ENCODE peak calls at places on chromosomes 11 and 22, in nine cellular contexts. Z is foreskin fibroblast; Q is CD8-positive, alpha-beta T cell; U is activated B cell treated with CpG ODN at 0.5 μM for 24 hours; L is cardiac fibroblast; B is A549; O is gastrocnemius medialis; V is neural progenitor cell; A is upper lobe of left lung. T is an unnamed sample.
A peak's percentile ranks its signal among the peaks of the same experiment; 100 is the strongest.

GRCh38 chr11:64444838-64445441 is 86.0 kb downstream of the RPS6KA4 start:
- DNase-seq in Z (peak; percentile 35), Q (no peak), U (no peak), L (peak; percentile 29), B (peak; percentile 61), O (no peak), V (no peak), A (no peak), T (no peak)

GRCh38 chr11:14537134-14537599 is 17.0 kb upstream of the PSMA1 start:
- DNase-seq in Z (peak; percentile 58), Q (peak; percentile 53), U (no peak), L (peak; percentile 57), B (peak; percentile 44), O (no peak), V (peak; percentile 50), A (no peak), T (no peak)

GRCh38 chr11:64996710-64997380 is at the start of gene BATF2:
- DNase-seq in Z (peak; percentile 91), Q (no peak), U (peak; percentile 33), L (peak; percentile 66), B (peak; percentile 76), O (peak; percentile 55), V (peak; percentile 86), A (no peak), T (no peak)

GRCh38 chr11:66950113-66950535 is 8.1 kb downstream of the PC start:
- DNase-seq in Z (peak; percentile 82), Q (no peak), U (no peak), L (peak; percentile 90), B (peak; percentile 97), O (peak; percentile 91), V (no peak), A (no peak), T (no peak)

GRCh38 chr11:73914284-73914683 is 36.5 kb upstream of the DNAJB13 start:
- DNase-seq in Z (no peak), Q (no peak), U (no peak), L (no peak), B (no peak), O (no peak), V (no peak), A (no peak), T (no peak)

GRCh38 chr11:3808846-3809623 is 675 bp downstream of the PGAP2 start:
- DNase-seq in Z (peak; percentile 79), Q (peak; percentile 47), U (no peak), L (peak; percentile 55), B (peak; percentile 81), O (peak; percentile 29), V (peak; percentile 27), A (no peak), T (no peak)

GRCh38 chr22:49322231-49322630 is 505.4 kb downstream of the BRD1 start:
- DNase-seq in Z (no peak), Q (peak; percentile 2), U (no peak), L (no peak), B (no peak), O (no peak), V (no peak), A (peak; percentile 37), T (no peak)

GRCh38 chr11:47378011-47378835 is at the start of gene SPI1:
- DNase-seq in Z (no peak), Q (no peak), U (peak; percentile 67), L (no peak), B (no peak), O (no peak), V (no peak), A (peak; percentile 79), T (peak; percentile 82)

GRCh38 chr22:31286360-31287255 is 5.7 kb downstream of the PIK3IP1 start:
- DNase-seq in Z (no peak), Q (peak; percentile 65), U (no peak), L (peak; percentile 25), B (no peak), O (peak; percentile 26), V (no peak), A (no peak), T (no peak)

GRCh38 chr11:92728628-92729027 is 240.8 kb upstream of the MTNR1B start:
- DNase-seq in Z (no peak), Q (no peak), U (no peak), L (no peak), B (no peak), O (no peak), V (no peak), A (no peak), T (no peak)

GRCh38 chr22:27074016-27074415 is 416.6 kb downstream of the MIAT start:
- DNase-seq in Z (no peak), Q (no peak), U (no peak), L (peak; percentile 9), B (no peak), O (no peak), V (no peak), A (no peak), T (no peak)

GRCh38 chr22:27783436-27784098 is 18.0 kb downstream of the MN1 start:
- DNase-seq in Z (no peak), Q (no peak), U (no peak), L (no peak), B (no peak), O (no peak), V (no peak), A (no peak), T (no peak)

GRCh38 chr11:86355256-86355655 is 19.4 kb upstream of the CCDC81 start:
- DNase-seq in Z (no peak), Q (no peak), U (no peak), L (no peak), B (no peak), O (no peak), V (no peak), A (no peak), T (no peak)

GRCh38 chr11:40306938-40307548 is 1152.4 kb downstream of the LRRC4C start:
- DNase-seq in Z (peak; percentile 79), Q (no peak), U (no peak), L (peak; percentile 61), B (peak; percentile 49), O (no peak), V (peak; percentile 65), A (no peak), T (no peak)

GRCh38 chr11:126048198-126048597 is 14.5 kb downstream of the CDON start:
- DNase-seq in Z (no peak), Q (no peak), U (no peak), L (no peak), B (no peak), O (no peak), V (no peak), A (no peak), T (no peak)

DNA sequence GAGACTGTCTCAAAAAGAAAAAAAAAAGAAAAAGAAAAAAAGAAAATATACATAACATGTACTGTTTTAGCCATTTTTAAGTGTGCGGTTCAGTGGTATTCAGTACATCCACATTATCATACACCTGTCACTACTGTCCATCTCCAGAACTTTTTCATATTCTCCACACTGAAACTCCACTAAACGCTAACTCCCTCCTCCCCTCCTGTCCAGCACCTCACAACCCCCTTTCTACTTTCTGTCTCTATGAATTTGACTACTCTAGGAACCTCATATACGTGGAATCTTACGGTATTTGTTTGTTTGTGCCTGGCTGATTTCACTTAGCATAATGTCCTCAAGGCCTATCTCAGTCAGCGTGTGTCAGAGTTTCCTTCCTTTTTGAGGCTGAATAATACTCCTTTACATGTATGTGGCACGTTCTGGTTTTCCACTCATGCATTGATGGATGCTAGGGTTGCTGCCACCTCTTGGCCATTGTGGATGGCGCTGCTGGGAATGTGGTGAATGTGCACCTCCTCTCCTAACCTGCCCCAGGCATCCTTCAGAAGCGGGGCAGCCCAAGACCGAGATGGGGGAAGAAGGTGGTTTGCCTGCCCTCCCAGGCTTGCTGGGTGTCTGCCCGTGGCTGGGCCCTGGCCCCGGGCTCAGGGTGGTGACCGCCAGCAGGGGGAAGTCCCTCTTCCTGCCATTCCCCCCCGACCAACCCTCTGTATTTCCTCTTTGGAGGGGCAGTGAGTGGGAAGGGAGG is 60.5 kb downstream of the BCR start:
- DNase-seq in Z (peak; percentile 35), Q (peak; percentile 18), U (no peak), L (peak; percentile 46), B (peak; percentile 14), O (no peak), V (peak; percentile 50), A (peak; percentile 67), T (no peak)
- TF ChIP-seq CTCF in Z (peak; percentile 31), Q (no peak), U (no peak), L (peak; percentile 49), B (no peak), O (no peak), V (peak; percentile 47), A (peak; percentile 21), T (peak; percentile 26)

GRCh38 chr22:23376256-23376655 is 195.9 kb downstream of the BCR start:
- DNase-seq in Z (peak; percentile 14), Q (no peak), U (no peak), L (peak; percentile 25), B (peak; percentile 41), O (no peak), V (no peak), A (no peak), T (no peak)
- TF ChIP-seq CTCF in Z (no peak), Q (peak; percentile 18), U (no peak), L (peak; percentile 23), B (peak; percentile 8), O (no peak), V (peak; percentile 38), A (no peak), T (peak; percentile 80)

DNA sequence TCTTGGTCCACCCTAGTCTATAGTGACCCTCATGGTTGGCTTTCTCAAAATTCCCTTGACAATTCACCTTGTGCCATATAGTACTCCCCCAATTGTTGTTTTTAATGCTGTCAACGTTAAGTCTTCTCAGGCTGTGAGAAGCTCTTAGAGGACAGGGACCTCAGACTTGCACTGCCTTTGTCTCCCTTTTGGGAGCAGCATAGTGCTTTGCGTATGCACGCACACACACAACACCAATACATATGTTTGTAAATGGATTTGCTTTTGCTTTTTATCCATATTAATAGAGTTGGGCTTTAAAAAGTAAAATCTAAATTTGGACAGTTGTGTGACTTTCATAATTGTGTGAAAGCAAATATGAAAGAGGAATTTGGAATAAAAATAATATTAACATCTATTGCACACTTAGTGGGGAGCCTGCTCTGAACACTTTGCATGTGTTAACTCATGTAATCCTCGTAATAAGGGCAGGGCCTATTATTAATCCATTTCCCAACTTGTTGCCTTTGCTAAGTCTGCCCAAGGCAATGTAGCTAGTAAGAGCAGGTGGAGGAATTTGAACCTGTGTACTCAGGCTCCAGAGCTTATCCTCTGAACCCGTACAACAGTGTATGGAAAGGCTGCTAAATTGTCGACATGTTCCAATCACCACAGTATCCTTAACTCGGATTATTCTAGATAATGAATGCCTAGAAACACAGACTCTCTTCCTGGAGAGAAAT is 257.7 kb upstream of the NARS2 start:
- DNase-seq in Z (no peak), Q (no peak), U (no peak), L (no peak), B (peak; percentile 7), O (no peak), V (no peak), A (no peak), T (no peak)
- TF ChIP-seq CTCF in Z (no peak), Q (no peak), U (no peak), L (no peak), B (peak; percentile 8), O (no peak), V (peak; percentile 31), A (no peak), T (no peak)

GRCh38 chr11:26996056-26996455 is 2.1 kb downstream of the FIBIN start:
- DNase-seq in Z (peak; percentile 36), Q (no peak), U (no peak), L (peak; percentile 34), B (no peak), O (no peak), V (no peak), A (no peak), T (no peak)
- TF ChIP-seq CTCF in Z (no peak), Q (no peak), U (no peak), L (no peak), B (no peak), O (no peak), V (no peak), A (no peak), T (no peak)